ENCODE peak calls at places on chromosomes 2 and 18, in ten cellular contexts. S is cardiac muscle cell, M is psoas muscle, J is neuronal stem cell, I is epithelial cell of prostate, B is sigmoid colon, R is ovary, N is Peyer's patch, F is MM.1S, U is tibial artery. X is an unnamed sample.

GRCh38 chr2:191844706-191845105 is 2.2 kb downstream of the CAVIN2 start:
- DNase-seq in R (no peak), U (no peak), F (no peak), I (no peak), B (no peak), J (no peak), S (no peak), M (no peak), N (no peak), X (no peak)

GRCh38 chr2:95283562-95283961 is 9.3 kb downstream of the PROM2 start:
- DNase-seq in U (no peak), I (no peak), S (no peak), J (no peak), M (no peak), B (no peak), N (no peak), F (no peak), R (no peak), X (no peak)

GRCh38 chr2:105712981-105713596 is 31.6 kb upstream of the NCK2 start:
- DNase-seq in I (peak), S (peak), F (peak), U (no peak), N (peak), B (no peak), M (no peak), R (no peak), J (no peak), X (no peak)

GRCh38 chr2:218317232-218317630 is 24.9 kb upstream of the TMBIM1 start:
- DNase-seq in F (no peak), M (no peak), I (no peak), U (no peak), S (no peak), N (no peak), B (no peak), R (no peak), J (no peak), X (no peak)

GRCh38 chr18:74496508-74497307 is 545 bp downstream of the CNDP2 start:
- DNase-seq in I (no peak), B (peak), N (peak), U (peak), F (peak), J (no peak), R (no peak), M (peak), S (peak), X (peak)

GRCh38 chr2:108253106-108253505 is 13.3 kb downstream of the SULT1C3 start:
- DNase-seq in F (no peak), M (no peak), R (no peak), J (no peak), B (no peak), S (peak), U (no peak), N (no peak), I (no peak), X (no peak)

GRCh38 chr18:48922801-48923730 is 27.7 kb downstream of the SMAD7 start:
- DNase-seq in F (no peak), J (no peak), S (peak), R (peak), M (peak), I (no peak), B (peak), N (peak), U (peak), X (no peak)

GRCh38 chr18:44743626-44744025 is 62.9 kb downstream of the SETBP1 start:
- DNase-seq in J (no peak), N (no peak), R (no peak), I (no peak), M (no peak), B (no peak), S (no peak), F (no peak), U (no peak), X (no peak)

GRCh38 chr2:46367286-46367685 is 70.1 kb downstream of the EPAS1 start:
- DNase-seq in R (no peak), N (no peak), U (no peak), M (no peak), S (no peak), J (no peak), B (no peak), F (no peak), I (no peak), X (no peak)

GRCh38 chr2:222756951-222757645 is 85.6 kb downstream of the MOGAT1 start:
- DNase-seq in U (no peak), B (no peak), I (no peak), R (no peak), N (no peak), F (no peak), M (no peak), J (no peak), S (peak), X (no peak)
- H3K27ac ChIP-seq in U (no peak), B (no peak), I (peak), R (no peak), N (no peak), F (no peak), M (no peak), J (no peak), S (no peak), X (no peak)

GRCh38 chr2:30224147-30224546 is 7.2 kb upstream of the LBH start:
- DNase-seq in J (no peak), B (no peak), F (no peak), I (no peak), S (no peak), N (no peak), M (no peak), R (no peak), U (no peak), X (no peak)

GRCh38 chr2:30223413-30223874 is 7.9 kb upstream of the LBH start:
- DNase-seq in S (no peak), N (peak), B (no peak), U (no peak), R (no peak), M (no peak), J (no peak), F (no peak), I (no peak), X (peak)

GRCh38 chr2:30222636-30223360 is 8.5 kb upstream of the LBH start:
- DNase-seq in M (no peak), F (no peak), B (peak), U (no peak), I (no peak), J (no peak), S (no peak), N (no peak), R (no peak), X (no peak)

GRCh38 chr2:30226144-30227032 is 4.9 kb upstream of the LBH start:
- DNase-seq in R (peak), I (no peak), J (no peak), B (peak), F (no peak), U (no peak), S (peak), M (no peak), N (no peak), X (peak)

GRCh38 chr2:30225131-30225762 is 6.1 kb upstream of the LBH start:
- DNase-seq in S (peak), F (peak), N (peak), M (no peak), I (no peak), R (peak), B (peak), U (no peak), J (no peak), X (peak)
- H3K27ac ChIP-seq in S (peak), F (peak), N (peak), M (peak), I (no peak), R (peak), B (peak), U (peak), J (no peak), X (peak)

GRCh38 chr2:144509001-144509545 is 10.8 kb downstream of the ZEB2 start:
- DNase-seq in N (no peak), U (no peak), B (no peak), R (no peak), M (no peak), F (no peak), S (no peak), J (no peak), I (no peak), X (no peak)
- H3K27ac ChIP-seq in N (peak), U (peak), B (peak), R (peak), M (peak), F (no peak), S (peak), J (peak), I (no peak), X (no peak)

DNA sequence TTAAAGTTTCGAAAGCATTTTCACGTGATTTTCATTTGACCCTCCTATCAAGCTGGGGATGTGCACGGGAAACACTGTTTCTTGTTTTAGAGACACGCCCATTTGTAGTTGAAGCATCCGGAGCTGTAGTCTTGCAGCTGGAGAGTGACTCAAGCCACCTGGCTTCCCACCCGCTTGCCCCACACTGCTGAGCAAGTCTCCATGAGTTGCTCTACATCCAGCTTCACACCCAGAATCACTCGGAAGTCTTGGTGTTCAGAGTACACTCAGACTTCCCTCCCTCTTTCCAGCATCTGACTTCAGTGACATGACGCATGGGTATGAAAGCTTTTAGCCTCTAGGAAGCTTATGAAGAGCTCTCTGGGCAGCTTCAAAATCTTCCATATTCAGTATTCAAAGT is 262.4 kb downstream of the NBAS start:
- DNase-seq in B (peak), I (no peak), R (no peak), J (no peak), F (no peak), U (no peak), S (peak), N (no peak), M (no peak), X (no peak)
- H3K27ac ChIP-seq in B (no peak), I (no peak), R (no peak), J (no peak), F (no peak), U (no peak), S (no peak), N (no peak), M (no peak), X (no peak)

DNA sequence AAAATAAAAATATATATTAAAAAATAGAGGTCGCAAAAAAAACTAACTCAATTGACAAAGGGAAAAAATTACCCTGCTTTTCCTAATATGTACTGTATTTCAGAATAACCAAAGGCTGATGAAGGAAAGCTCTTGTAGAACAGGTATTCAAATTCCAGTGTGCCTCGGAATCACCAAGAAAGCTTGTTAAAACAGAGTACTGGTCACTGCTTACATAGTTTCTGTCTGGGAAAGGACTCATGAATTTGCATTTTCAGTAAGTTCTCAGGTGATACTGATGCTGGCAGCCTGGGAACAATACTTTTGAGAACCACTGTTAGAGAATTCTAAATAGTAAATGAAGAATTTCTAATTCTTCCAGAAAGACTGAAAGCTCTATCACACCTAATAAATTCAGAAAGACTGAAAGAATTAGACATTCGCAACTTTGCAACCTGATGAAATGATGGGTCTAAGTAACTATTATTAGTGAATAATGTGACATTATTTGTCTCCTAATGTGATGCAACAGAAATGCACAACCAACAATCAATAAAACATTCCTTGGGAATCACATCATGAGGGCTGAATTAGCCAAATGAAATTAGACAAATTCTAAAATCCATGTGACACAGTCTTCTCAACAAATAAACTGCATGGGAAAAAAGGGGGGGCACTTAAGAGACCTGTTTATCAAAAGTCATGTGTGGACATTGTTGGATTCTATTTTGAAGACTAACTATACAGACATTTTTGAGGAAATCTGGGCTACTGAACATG is 21.9 kb downstream of the RPRD1A start:
- DNase-seq in B (no peak), S (no peak), N (no peak), U (no peak), I (peak), M (no peak), R (no peak), J (no peak), F (no peak), X (no peak)
- H3K27ac ChIP-seq in B (no peak), S (no peak), N (no peak), U (no peak), I (peak), M (no peak), R (no peak), J (no peak), F (no peak), X (no peak)

GRCh38 chr2:10026940-10027569 is 16.3 kb upstream of the KLF11 start:
- DNase-seq in J (no peak), R (no peak), I (no peak), M (no peak), B (peak), N (no peak), F (no peak), S (no peak), U (no peak), X (no peak)
- H3K27ac ChIP-seq in J (no peak), R (no peak), I (no peak), M (no peak), B (no peak), N (no peak), F (no peak), S (no peak), U (no peak), X (no peak)

GRCh38 chr18:58870621-58871020 is 5.9 kb downstream of the ZNF532 start:
- DNase-seq in S (no peak), U (no peak), N (no peak), R (no peak), B (peak), J (no peak), F (no peak), M (no peak), I (no peak), X (no peak)
- H3K27ac ChIP-seq in S (peak), U (peak), N (no peak), R (no peak), B (no peak), J (no peak), F (no peak), M (no peak), I (no peak), X (no peak)

X was measured in naive thymus-derived CD4-positive, alpha-beta T cell.